ENCODE peak calls at places on chromosomes 2 and 18, in six cellular contexts. One of them, this sample, is unnamed.

GRCh38 chr18:48673456-48674197 is 134.8 kb downstream of the CTIF start:
- DNase-seq in stimulated activated naive CD8-positive, alpha-beta T cell treated with anti-CD3 and anti-CD28 coated beads, Interleukin-15, Interleukin-2, amounts not matched to agents 100 U/mL and 50 U/mL, for 24 hours: no peak
- DNase-seq in AML-193: peak; percentile 13
- DNase-seq in stomach: no peak
- DNase-seq in RKO: no peak
- DNase-seq in stimulated activated effector memory CD8-positive, alpha-beta T cell treated with anti-CD3 and anti-CD28 coated beads, Interleukin-12 subunit alpha, Interleukin-12 subunit beta, amount 100 ng/mL, for 72 hours: no peak
- DNase-seq in this sample: no peak

GRCh38 chr18:7590800-7591560 is 23.9 kb downstream of the PTPRM start:
- DNase-seq in RKO: no peak
- DNase-seq in AML-193: no peak
- DNase-seq in stomach: no peak
- DNase-seq in stimulated activated effector memory CD8-positive, alpha-beta T cell treated with anti-CD3 and anti-CD28 coated beads, Interleukin-12 subunit alpha, Interleukin-12 subunit beta, amount 100 ng/mL, for 72 hours: no peak
- DNase-seq in stimulated activated naive CD8-positive, alpha-beta T cell treated with anti-CD3 and anti-CD28 coated beads, Interleukin-15, Interleukin-2, amounts not matched to agents 100 U/mL and 50 U/mL, for 24 hours: no peak
- DNase-seq in this sample: no peak

GRCh38 chr18:73923866-73924265 is 223.8 kb downstream of the FBXO15 start:
- DNase-seq in AML-193: no peak
- DNase-seq in stomach: no peak
- DNase-seq in stimulated activated naive CD8-positive, alpha-beta T cell treated with anti-CD3 and anti-CD28 coated beads, Interleukin-15, Interleukin-2, amounts not matched to agents 100 U/mL and 50 U/mL, for 24 hours: no peak
- DNase-seq in RKO: no peak
- DNase-seq in stimulated activated effector memory CD8-positive, alpha-beta T cell treated with anti-CD3 and anti-CD28 coated beads, Interleukin-12 subunit alpha, Interleukin-12 subunit beta, amount 100 ng/mL, for 72 hours: no peak
- DNase-seq in this sample: no peak

GRCh38 chr2:101883860-101884259 is 107.9 kb upstream of the IL1R2 start:
- DNase-seq in AML-193: peak; percentile 59
- DNase-seq in stomach: no peak
- DNase-seq in stimulated activated naive CD8-positive, alpha-beta T cell treated with anti-CD3 and anti-CD28 coated beads, Interleukin-15, Interleukin-2, amounts not matched to agents 100 U/mL and 50 U/mL, for 24 hours: peak; percentile 27
- DNase-seq in RKO: peak; percentile 79
- DNase-seq in stimulated activated effector memory CD8-positive, alpha-beta T cell treated with anti-CD3 and anti-CD28 coated beads, Interleukin-12 subunit alpha, Interleukin-12 subunit beta, amount 100 ng/mL, for 72 hours: peak; percentile 9
- DNase-seq in this sample: peak; percentile 46

GRCh38 chr2:49459314-49459993 is 305.1 kb upstream of the FSHR start:
- DNase-seq in stomach: no peak
- DNase-seq in RKO: no peak
- DNase-seq in AML-193: no peak
- DNase-seq in stimulated activated naive CD8-positive, alpha-beta T cell treated with anti-CD3 and anti-CD28 coated beads, Interleukin-15, Interleukin-2, amounts not matched to agents 100 U/mL and 50 U/mL, for 24 hours: no peak
- DNase-seq in stimulated activated effector memory CD8-positive, alpha-beta T cell treated with anti-CD3 and anti-CD28 coated beads, Interleukin-12 subunit alpha, Interleukin-12 subunit beta, amount 100 ng/mL, for 72 hours: no peak
- DNase-seq in this sample: no peak

GRCh38 chr2:45330617-45331016 is 280.4 kb downstream of the SRBD1 start:
- DNase-seq in RKO: no peak
- DNase-seq in stimulated activated effector memory CD8-positive, alpha-beta T cell treated with anti-CD3 and anti-CD28 coated beads, Interleukin-12 subunit alpha, Interleukin-12 subunit beta, amount 100 ng/mL, for 72 hours: no peak
- DNase-seq in AML-193: no peak
- DNase-seq in stomach: no peak
- DNase-seq in stimulated activated naive CD8-positive, alpha-beta T cell treated with anti-CD3 and anti-CD28 coated beads, Interleukin-15, Interleukin-2, amounts not matched to agents 100 U/mL and 50 U/mL, for 24 hours: no peak
- DNase-seq in this sample: no peak

GRCh38 chr2:28052691-28053090 is 162.2 kb downstream of the BABAM2 start:
- DNase-seq in AML-193: no peak
- DNase-seq in stimulated activated naive CD8-positive, alpha-beta T cell treated with anti-CD3 and anti-CD28 coated beads, Interleukin-15, Interleukin-2, amounts not matched to agents 100 U/mL and 50 U/mL, for 24 hours: no peak
- DNase-seq in RKO: no peak
- DNase-seq in stimulated activated effector memory CD8-positive, alpha-beta T cell treated with anti-CD3 and anti-CD28 coated beads, Interleukin-12 subunit alpha, Interleukin-12 subunit beta, amount 100 ng/mL, for 72 hours: no peak
- DNase-seq in stomach: no peak
- DNase-seq in this sample: no peak

GRCh38 chr18:43571078-43571689 is 293.9 kb upstream of the SYT4 start:
- DNase-seq in stimulated activated effector memory CD8-positive, alpha-beta T cell treated with anti-CD3 and anti-CD28 coated beads, Interleukin-12 subunit alpha, Interleukin-12 subunit beta, amount 100 ng/mL, for 72 hours: no peak
- DNase-seq in RKO: peak; percentile 52
- DNase-seq in AML-193: peak; percentile 35
- DNase-seq in stimulated activated naive CD8-positive, alpha-beta T cell treated with anti-CD3 and anti-CD28 coated beads, Interleukin-15, Interleukin-2, amounts not matched to agents 100 U/mL and 50 U/mL, for 24 hours: no peak
- DNase-seq in stomach: peak; percentile 45
- DNase-seq in this sample: peak; percentile 39

GRCh38 chr2:216081012-216081411 is 597 bp downstream of the PECR start:
- DNase-seq in stimulated activated effector memory CD8-positive, alpha-beta T cell treated with anti-CD3 and anti-CD28 coated beads, Interleukin-12 subunit alpha, Interleukin-12 subunit beta, amount 100 ng/mL, for 72 hours: no peak
- DNase-seq in stimulated activated naive CD8-positive, alpha-beta T cell treated with anti-CD3 and anti-CD28 coated beads, Interleukin-15, Interleukin-2, amounts not matched to agents 100 U/mL and 50 U/mL, for 24 hours: no peak
- DNase-seq in RKO: no peak
- DNase-seq in stomach: no peak
- DNase-seq in AML-193: no peak
- DNase-seq in this sample: no peak

GRCh38 chr2:67752964-67753363 is 309.8 kb downstream of the C1D start:
- DNase-seq in stomach: no peak
- DNase-seq in AML-193: no peak
- DNase-seq in stimulated activated effector memory CD8-positive, alpha-beta T cell treated with anti-CD3 and anti-CD28 coated beads, Interleukin-12 subunit alpha, Interleukin-12 subunit beta, amount 100 ng/mL, for 72 hours: no peak
- DNase-seq in RKO: no peak
- DNase-seq in stimulated activated naive CD8-positive, alpha-beta T cell treated with anti-CD3 and anti-CD28 coated beads, Interleukin-15, Interleukin-2, amounts not matched to agents 100 U/mL and 50 U/mL, for 24 hours: no peak
- DNase-seq in this sample: no peak

GRCh38 chr2:61946661-61947060 is 41.2 kb downstream of the COMMD1 start:
- DNase-seq in RKO: no peak
- DNase-seq in stimulated activated naive CD8-positive, alpha-beta T cell treated with anti-CD3 and anti-CD28 coated beads, Interleukin-15, Interleukin-2, amounts not matched to agents 100 U/mL and 50 U/mL, for 24 hours: no peak
- DNase-seq in stimulated activated effector memory CD8-positive, alpha-beta T cell treated with anti-CD3 and anti-CD28 coated beads, Interleukin-12 subunit alpha, Interleukin-12 subunit beta, amount 100 ng/mL, for 72 hours: no peak
- DNase-seq in stomach: no peak
- DNase-seq in AML-193: no peak
- DNase-seq in this sample: no peak

GRCh38 chr18:36315736-36316135 is 18.2 kb downstream of the FHOD3 start:
- DNase-seq in stimulated activated naive CD8-positive, alpha-beta T cell treated with anti-CD3 and anti-CD28 coated beads, Interleukin-15, Interleukin-2, amounts not matched to agents 100 U/mL and 50 U/mL, for 24 hours: no peak
- DNase-seq in stomach: no peak
- DNase-seq in stimulated activated effector memory CD8-positive, alpha-beta T cell treated with anti-CD3 and anti-CD28 coated beads, Interleukin-12 subunit alpha, Interleukin-12 subunit beta, amount 100 ng/mL, for 72 hours: no peak
- DNase-seq in RKO: peak; percentile 9
- DNase-seq in AML-193: no peak
- DNase-seq in this sample: no peak

GRCh38 chr2:203759692-203760365 is 53.4 kb downstream of the CD28 start:
- DNase-seq in stimulated activated naive CD8-positive, alpha-beta T cell treated with anti-CD3 and anti-CD28 coated beads, Interleukin-15, Interleukin-2, amounts not matched to agents 100 U/mL and 50 U/mL, for 24 hours: no peak
- DNase-seq in AML-193: no peak
- DNase-seq in stimulated activated effector memory CD8-positive, alpha-beta T cell treated with anti-CD3 and anti-CD28 coated beads, Interleukin-12 subunit alpha, Interleukin-12 subunit beta, amount 100 ng/mL, for 72 hours: no peak
- DNase-seq in RKO: peak; percentile 18
- DNase-seq in stomach: peak; percentile 56
- DNase-seq in this sample: no peak

GRCh38 chr2:176122633-176123482 is at the start of gene HOXD9:
- DNase-seq in stimulated activated effector memory CD8-positive, alpha-beta T cell treated with anti-CD3 and anti-CD28 coated beads, Interleukin-12 subunit alpha, Interleukin-12 subunit beta, amount 100 ng/mL, for 72 hours: no peak
- DNase-seq in AML-193: no peak
- DNase-seq in stomach: no peak
- DNase-seq in RKO: peak; percentile 75
- DNase-seq in stimulated activated naive CD8-positive, alpha-beta T cell treated with anti-CD3 and anti-CD28 coated beads, Interleukin-15, Interleukin-2, amounts not matched to agents 100 U/mL and 50 U/mL, for 24 hours: no peak
- DNase-seq in this sample: no peak

GRCh38 chr2:168654724-168655123 is 147.7 kb upstream of the NOSTRIN start:
- DNase-seq in AML-193: no peak
- DNase-seq in stimulated activated naive CD8-positive, alpha-beta T cell treated with anti-CD3 and anti-CD28 coated beads, Interleukin-15, Interleukin-2, amounts not matched to agents 100 U/mL and 50 U/mL, for 24 hours: no peak
- DNase-seq in RKO: no peak
- DNase-seq in stimulated activated effector memory CD8-positive, alpha-beta T cell treated with anti-CD3 and anti-CD28 coated beads, Interleukin-12 subunit alpha, Interleukin-12 subunit beta, amount 100 ng/mL, for 72 hours: no peak
- DNase-seq in stomach: no peak
- DNase-seq in this sample: no peak

GRCh38 chr18:22694954-22695353 is 238.2 kb upstream of the RBBP8 start:
- DNase-seq in RKO: peak; percentile 94
- DNase-seq in stimulated activated naive CD8-positive, alpha-beta T cell treated with anti-CD3 and anti-CD28 coated beads, Interleukin-15, Interleukin-2, amounts not matched to agents 100 U/mL and 50 U/mL, for 24 hours: no peak
- DNase-seq in stimulated activated effector memory CD8-positive, alpha-beta T cell treated with anti-CD3 and anti-CD28 coated beads, Interleukin-12 subunit alpha, Interleukin-12 subunit beta, amount 100 ng/mL, for 72 hours: no peak
- DNase-seq in stomach: no peak
- DNase-seq in AML-193: no peak
- DNase-seq in this sample: no peak